ENCODE peak calls at places on chromosome 1, in nine cellular contexts. H is WERI-Rb-1; J is heart left ventricle; Y is fibroblast of the aortic adventitia; O is PC-9; B is CD8-positive, alpha-beta T cell; P is kidney epithelial cell; Q is psoas muscle; Z is NT2/D1. I is an unnamed sample.

GRCh38 chr1:243230914-243231313 is 24.2 kb downstream of the CEP170 start:
- DNase-seq in H (no peak), J (no peak), Y (peak), O (no peak), B (no peak), P (no peak), Q (no peak), Z (no peak), I (no peak)

GRCh38 chr1:150567717-150568561 is 11.5 kb downstream of the MCL1 start:
- DNase-seq in H (peak), J (peak), Y (peak), O (peak), B (peak), P (peak), Q (peak), Z (peak), I (peak)

GRCh38 chr1:54851928-54852524 is 35.0 kb downstream of the DHCR24 start:
- DNase-seq in H (no peak), J (no peak), Y (no peak), O (no peak), B (no peak), P (no peak), Q (no peak), Z (no peak), I (no peak)

GRCh38 chr1:61776091-61776490 is 33.8 kb downstream of the PATJ start:
- DNase-seq in H (no peak), J (no peak), Y (no peak), O (no peak), B (no peak), P (no peak), Q (no peak), Z (no peak), I (no peak)

GRCh38 chr1:245258271-245258920 is 103.6 kb downstream of the KIF26B start:
- DNase-seq in H (no peak), J (no peak), Y (no peak), O (no peak), B (no peak), P (peak), Q (no peak), Z (no peak), I (no peak)

GRCh38 chr1:183022202-183023145 is 746 bp upstream of the LAMC1 start:
- DNase-seq in H (peak), J (peak), Y (peak), O (peak), B (no peak), P (peak), Q (peak), Z (peak), I (peak)

GRCh38 chr1:67814121-67814772 is 19.0 kb downstream of the GNG12 start:
- DNase-seq in H (no peak), J (no peak), Y (peak), O (no peak), B (no peak), P (no peak), Q (no peak), Z (no peak), I (no peak)

GRCh38 chr1:70438529-70438928 is 27.5 kb downstream of the CTH start:
- DNase-seq in H (no peak), J (no peak), Y (no peak), O (no peak), B (no peak), P (no peak), Q (no peak), Z (no peak), I (no peak)

GRCh38 chr1:169707917-169708604 is 3.4 kb downstream of the SELL start:
- DNase-seq in H (no peak), J (no peak), Y (no peak), O (no peak), B (no peak), P (no peak), Q (no peak), Z (no peak), I (no peak)

GRCh38 chr1:233097546-233098254 is 147.3 kb downstream of the NTPCR start:
- DNase-seq in H (no peak), J (no peak), Y (peak), O (no peak), B (no peak), P (no peak), Q (no peak), Z (no peak), I (no peak)

GRCh38 chr1:183195146-183195571 is 9.1 kb downstream of the LAMC2 start:
- DNase-seq in H (no peak), J (no peak), Y (no peak), O (peak), B (no peak), P (no peak), Q (no peak), Z (no peak), I (no peak)

GRCh38 chr1:45785583-45785982 is 17.8 kb upstream of the MAST2 start:
- DNase-seq in H (no peak), J (no peak), Y (no peak), O (no peak), B (peak), P (no peak), Q (no peak), Z (no peak), I (no peak)

GRCh38 chr1:81327103-81327728 is 473.5 kb upstream of the ADGRL2 start:
- DNase-seq in H (no peak), J (no peak), Y (no peak), O (no peak), B (no peak), P (no peak), Q (no peak), Z (no peak), I (no peak)

GRCh38 chr1:247331526-247332214 is at the start of gene ZNF496:
- DNase-seq in H (peak), J (peak), Y (peak), O (peak), B (peak), P (peak), Q (peak), Z (peak), I (peak)

GRCh38 chr1:231918239-231919015 is 291.8 kb downstream of the DISC1 start:
- DNase-seq in H (no peak), J (no peak), Y (peak), O (no peak), B (peak), P (peak), Q (no peak), Z (peak), I (no peak)

GRCh38 chr1:184365699-184366098 is 21.1 kb upstream of the C1orf21 start:
- DNase-seq in H (no peak), J (no peak), Y (no peak), O (no peak), B (no peak), P (no peak), Q (no peak), Z (no peak), I (no peak)

GRCh38 chr1:43671626-43672330 is 21.8 kb downstream of the KDM4A start:
- DNase-seq in H (no peak), J (no peak), Y (peak), O (no peak), B (no peak), P (peak), Q (no peak), Z (no peak), I (no peak)

GRCh38 chr1:111507411-111508201 is 4.2 kb upstream of the ADORA3 start:
- DNase-seq in H (peak), J (peak), Y (peak), O (peak), B (peak), P (no peak), Q (peak), Z (peak), I (peak)

GRCh38 chr1:93395195-93395594 is 49.5 kb downstream of the DR1 start:
- DNase-seq in H (no peak), J (no peak), Y (no peak), O (no peak), B (no peak), P (no peak), Q (no peak), Z (no peak), I (no peak)

GRCh38 chr1:168234846-168235547 is 9.2 kb downstream of the SFT2D2 start:
- DNase-seq in H (peak), J (no peak), Y (peak), O (no peak), B (peak), P (no peak), Q (no peak), Z (peak), I (peak)

GRCh38 chr1:38084700-38085099 is 38.1 kb upstream of the POU3F1 start:
- DNase-seq in H (no peak), J (no peak), Y (no peak), O (no peak), B (no peak), P (no peak), Q (peak), Z (no peak), I (no peak)

GRCh38 chr1:38082678-38083317 is 36.2 kb upstream of the POU3F1 start:
- DNase-seq in H (no peak), J (no peak), Y (no peak), O (no peak), B (no peak), P (no peak), Q (no peak), Z (no peak), I (no peak)

GRCh38 chr1:38083541-38083940 is 36.9 kb upstream of the POU3F1 start:
- DNase-seq in H (peak), J (no peak), Y (no peak), O (no peak), B (no peak), P (no peak), Q (no peak), Z (no peak), I (peak)

GRCh38 chr1:38085666-38086305 is 39.2 kb upstream of the POU3F1 start:
- DNase-seq in H (no peak), J (no peak), Y (no peak), O (no peak), B (no peak), P (no peak), Q (no peak), Z (no peak), I (no peak)

DNA sequence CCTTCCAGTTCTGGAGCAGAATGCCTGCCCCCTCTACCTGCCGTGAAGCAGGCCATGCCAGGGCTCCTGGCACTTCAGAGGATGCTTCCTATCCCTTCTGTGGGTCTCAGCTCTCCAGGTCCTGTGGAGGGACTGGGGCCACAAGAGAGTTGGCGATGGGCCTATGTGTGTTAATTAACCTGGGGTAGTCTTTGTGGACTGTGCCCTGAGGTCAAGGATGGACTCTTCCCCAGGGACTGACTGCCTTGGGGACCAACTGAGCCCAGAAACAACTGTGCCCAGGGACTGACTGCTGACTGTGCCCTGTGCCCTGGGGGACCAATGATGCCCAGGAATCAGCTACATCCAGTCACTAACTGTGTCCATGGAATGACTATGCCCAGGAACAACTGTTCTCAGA is 37.5 kb upstream of the POU3F1 start:
- DNase-seq in H (no peak), J (no peak), Y (no peak), O (no peak), B (no peak), P (no peak), Q (no peak), Z (no peak), I (no peak)
- H3K4me3 ChIP-seq in H (no peak), J (no peak), Y (no peak), O (no peak), B (no peak), P (no peak), Q (no peak), Z (no peak), I (no peak)

DNA sequence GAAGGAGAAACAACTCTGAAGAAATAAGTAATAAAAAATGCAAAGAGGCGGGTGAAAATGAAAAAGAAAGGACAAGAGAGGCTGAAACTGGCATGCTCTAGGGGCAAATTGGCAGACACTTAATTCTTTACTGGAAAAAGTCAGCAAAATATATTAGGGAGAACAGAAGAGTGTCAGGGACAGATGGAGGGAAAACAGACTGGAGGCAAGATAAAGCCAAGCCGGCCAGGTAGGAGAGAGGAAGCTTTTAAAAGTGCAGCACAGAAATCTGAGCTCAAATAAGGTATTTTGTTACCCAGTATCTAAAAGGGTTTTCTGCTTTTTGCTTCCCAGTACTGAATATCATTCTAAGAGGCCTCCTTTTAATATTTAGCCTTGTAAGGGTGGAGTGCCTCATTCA is 339.3 kb downstream of the PAPPA2 start:
- DNase-seq in H (no peak), J (no peak), Y (no peak), O (no peak), B (no peak), P (no peak), Q (no peak), Z (no peak), I (no peak)
- H3K4me3 ChIP-seq in H (no peak), J (no peak), Y (no peak), O (no peak), B (no peak), P (no peak), Q (no peak), Z (no peak), I (no peak)

DNA sequence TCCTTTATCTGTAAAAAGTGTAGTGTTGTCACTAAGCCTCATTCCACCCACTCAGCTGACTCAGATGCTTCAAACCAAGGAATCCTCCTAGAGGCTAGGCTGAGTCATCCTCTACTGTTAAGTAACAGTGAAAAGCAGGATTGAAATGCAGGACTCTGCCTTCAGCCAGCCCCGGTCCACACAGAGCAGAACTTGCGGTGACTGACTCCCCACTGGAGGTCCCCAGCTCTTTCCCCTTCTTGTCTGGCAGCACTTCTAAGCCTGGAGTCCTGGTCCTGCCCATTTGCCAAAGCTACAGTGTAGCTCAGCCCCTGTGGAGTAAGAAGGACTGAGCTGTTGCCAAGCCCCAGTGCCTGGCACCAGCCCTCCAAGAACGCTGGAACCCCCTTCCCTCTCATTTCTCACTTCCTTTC is 1.7 kb downstream of the RAB7B start:
- DNase-seq in H (peak), J (no peak), Y (peak), O (peak), B (no peak), P (peak), Q (peak), Z (peak), I (no peak)
- H3K4me3 ChIP-seq in H (no peak), J (peak), Y (peak), O (no peak), B (no peak), P (no peak), Q (peak), Z (no peak), I (no peak)

DNA sequence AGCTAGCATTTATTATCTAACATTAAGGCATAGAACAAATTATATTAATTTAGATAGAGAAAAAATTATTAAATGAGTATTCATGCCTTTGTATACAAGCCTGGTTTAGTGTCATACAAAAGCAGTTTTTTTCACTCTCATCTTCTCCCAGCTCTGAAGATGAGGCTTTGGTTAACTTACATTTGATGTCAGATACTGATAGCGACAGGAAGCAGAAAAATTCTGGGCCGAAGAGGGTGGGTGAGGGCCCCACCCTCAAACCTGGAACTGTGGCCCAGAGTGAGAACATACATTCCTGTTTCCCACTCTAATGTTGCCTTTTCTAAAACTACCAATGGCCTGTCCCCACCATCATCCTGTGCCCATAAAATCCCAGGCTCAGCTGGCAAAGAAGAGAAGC is 15.0 kb downstream of the OR2T1 start:
- DNase-seq in H (no peak), J (no peak), Y (no peak), O (no peak), B (no peak), P (no peak), Q (no peak), Z (no peak), I (no peak)
- H3K4me3 ChIP-seq in H (no peak), J (no peak), Y (no peak), O (no peak), B (no peak), P (no peak), Q (no peak), Z (no peak), I (no peak)

DNA sequence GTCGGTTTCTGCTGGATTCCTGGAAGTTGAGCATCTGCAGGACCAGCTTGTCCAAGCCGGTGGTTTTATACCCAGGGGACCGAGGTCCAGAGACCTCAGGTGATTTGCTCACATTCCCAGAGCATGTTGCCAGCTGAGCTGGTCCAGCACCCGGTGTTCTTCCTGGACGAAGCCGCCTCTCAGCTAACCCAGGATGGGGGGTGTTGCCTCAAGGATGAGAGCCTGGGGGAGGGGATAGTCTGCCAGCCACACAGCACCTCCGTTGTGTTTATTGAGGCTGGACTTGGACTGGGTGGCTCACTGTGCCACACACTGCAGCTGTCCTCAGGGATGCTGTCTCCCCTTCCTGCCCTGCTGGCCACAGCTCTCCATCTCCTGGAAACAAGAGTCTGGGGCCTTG is 1.5 kb downstream of the TMEM201 start:
- DNase-seq in H (no peak), J (no peak), Y (no peak), O (no peak), B (no peak), P (no peak), Q (no peak), Z (no peak), I (peak)
- H3K4me3 ChIP-seq in H (peak), J (peak), Y (peak), O (peak), B (no peak), P (no peak), Q (peak), Z (peak), I (no peak)

DNA sequence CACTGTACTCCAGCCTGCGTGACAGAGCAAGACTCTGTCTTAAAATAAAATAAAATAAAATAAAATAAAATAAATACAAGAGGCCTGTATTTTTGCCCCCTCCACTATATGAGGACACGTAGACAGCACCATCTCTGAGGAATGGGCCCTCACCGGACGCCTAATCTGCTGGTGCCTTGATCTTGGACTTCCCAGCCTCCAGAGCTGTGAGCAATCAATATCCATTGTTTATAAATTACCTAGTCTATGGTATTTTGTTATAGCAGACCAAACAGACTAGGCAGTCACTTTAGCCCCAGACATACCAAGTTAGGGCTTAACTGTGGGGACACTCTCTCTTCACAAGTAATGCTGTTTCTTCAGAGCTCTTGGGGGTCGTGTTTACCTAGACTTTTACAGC is 6.4 kb downstream of the ELAPOR1 start:
- DNase-seq in H (no peak), J (no peak), Y (no peak), O (no peak), B (no peak), P (no peak), Q (no peak), Z (no peak), I (no peak)
- H3K4me3 ChIP-seq in H (no peak), J (no peak), Y (no peak), O (no peak), B (no peak), P (no peak), Q (no peak), Z (no peak), I (no peak)

GRCh38 chr1:209805875-209806760 is at the start of gene IRF6:
- DNase-seq in H (no peak), J (peak), Y (peak), O (peak), B (peak), P (peak), Q (peak), Z (peak), I (peak)
- H3K4me3 ChIP-seq in H (no peak), J (peak), Y (peak), O (peak), B (peak), P (peak), Q (peak), Z (peak), I (peak)

GRCh38 chr1:87204441-87204840 is 124.2 kb upstream of the LMO4 start:
- DNase-seq in H (no peak), J (no peak), Y (no peak), O (no peak), B (no peak), P (no peak), Q (no peak), Z (no peak), I (no peak)

GRCh38 chr1:87208936-87209335 is 119.7 kb upstream of the LMO4 start:
- DNase-seq in H (no peak), J (no peak), Y (no peak), O (no peak), B (no peak), P (no peak), Q (no peak), Z (no peak), I (no peak)

GRCh38 chr1:87206044-87206443 is 122.6 kb upstream of the LMO4 start:
- DNase-seq in H (no peak), J (no peak), Y (no peak), O (no peak), B (no peak), P (no peak), Q (no peak), Z (no peak), I (no peak)

GRCh38 chr1:87208116-87208515 is 120.6 kb upstream of the LMO4 start:
- DNase-seq in H (no peak), J (no peak), Y (no peak), O (no peak), B (no peak), P (no peak), Q (no peak), Z (no peak), I (no peak)

GRCh38 chr1:87206444-87206843 is 122.2 kb upstream of the LMO4 start:
- DNase-seq in H (no peak), J (no peak), Y (no peak), O (no peak), B (no peak), P (no peak), Q (no peak), Z (no peak), I (no peak)
- H3K4me3 ChIP-seq in H (no peak), J (no peak), Y (no peak), O (no peak), B (no peak), P (no peak), Q (no peak), Z (no peak), I (no peak)

DNA sequence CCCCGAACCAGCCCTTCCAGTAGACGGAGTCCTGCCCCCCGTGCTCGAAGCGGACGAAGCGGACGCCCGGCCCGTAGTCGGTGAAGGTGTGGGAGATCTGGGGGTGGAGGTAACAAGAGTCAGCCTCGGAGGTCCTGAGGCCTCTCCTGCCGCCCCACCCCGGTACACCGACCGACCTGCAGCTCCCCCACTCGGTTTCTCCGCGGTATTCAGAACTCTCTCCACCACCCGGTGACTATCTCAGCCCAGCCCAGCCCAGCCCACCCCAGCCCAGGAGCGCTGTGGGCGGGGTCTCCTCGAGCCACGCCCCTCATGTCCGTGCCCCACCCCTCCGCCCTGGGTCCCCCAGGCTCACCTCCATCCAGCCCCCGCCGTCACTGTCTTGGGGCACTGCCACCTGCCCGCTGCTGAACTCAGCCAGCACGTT is 5.5 kb downstream of the FBXO2 start:
- DNase-seq in H (no peak), J (no peak), Y (no peak), O (no peak), B (peak), P (no peak), Q (no peak), Z (no peak), I (peak)
- H3K4me3 ChIP-seq in H (no peak), J (no peak), Y (no peak), O (no peak), B (no peak), P (no peak), Q (no peak), Z (no peak), I (peak)

I was measured in H7.